ENCODE peak calls at places on chromosome 21, in nine cellular contexts. H is GM12865, Q is HFFc6, E is neural crest cell, I is ovary, X is cardiac fibroblast, D is HFF-Myc, J is body of pancreas, F is MCF 10A. Z is an unnamed sample.

GRCh38 chr21:42056996-42057689 is 14.0 kb upstream of the UMODL1 start:
- DNase-seq in E (no peak), X (peak), F (peak), H (no peak), J (peak), I (no peak), Q (no peak), D (no peak), Z (no peak)

GRCh38 chr21:36193200-36193599 is 36.6 kb downstream of the DOP1B start:
- DNase-seq in J (no peak), E (no peak), F (no peak), Q (peak), H (no peak), I (no peak), D (no peak), X (no peak), Z (no peak)

GRCh38 chr21:41861987-41862386 is 17.2 kb downstream of the PRDM15 start:
- DNase-seq in D (no peak), F (no peak), E (no peak), J (no peak), Q (no peak), I (no peak), H (peak), X (no peak), Z (no peak)

GRCh38 chr21:36700295-36700960 is 1.5 kb downstream of the SIM2 start:
- DNase-seq in J (no peak), F (no peak), X (no peak), I (no peak), D (no peak), H (no peak), Q (no peak), E (peak), Z (no peak)

GRCh38 chr21:15842565-15842880 is 112.7 kb downstream of the USP25 start:
- DNase-seq in H (no peak), Q (no peak), J (no peak), F (no peak), I (no peak), X (no peak), E (no peak), D (no peak), Z (no peak)

GRCh38 chr21:37620401-37620800 is 253.8 kb downstream of the DYRK1A start:
- DNase-seq in D (no peak), F (peak), I (no peak), J (no peak), E (no peak), X (peak), H (no peak), Q (no peak), Z (no peak)

GRCh38 chr21:26177741-26178452 is 7.3 kb upstream of the APP start:
- DNase-seq in D (no peak), X (no peak), J (no peak), Q (peak), E (no peak), I (no peak), H (peak), F (no peak), Z (no peak)

GRCh38 chr21:15164678-15165303 is 100.0 kb upstream of the NRIP1 start:
- DNase-seq in I (no peak), E (no peak), H (peak), J (no peak), D (no peak), Q (no peak), F (peak), X (no peak), Z (no peak)

GRCh38 chr21:26099610-26100219 is 70.9 kb downstream of the APP start:
- DNase-seq in E (no peak), I (no peak), Q (no peak), X (peak), D (no peak), J (no peak), F (peak), H (no peak), Z (no peak)

GRCh38 chr21:33993286-33994231 is 78.0 kb upstream of the ATP5PO start:
- DNase-seq in J (no peak), F (no peak), D (no peak), E (no peak), I (no peak), X (no peak), H (peak), Q (no peak), Z (no peak)

GRCh38 chr21:34635307-34635706 is 20.4 kb upstream of the RCAN1 start:
- DNase-seq in F (no peak), H (no peak), Q (no peak), D (no peak), I (no peak), J (no peak), E (no peak), X (no peak), Z (no peak)

GRCh38 chr21:31873696-31874599 is 1.1 kb downstream of the HUNK start:
- DNase-seq in I (peak), Q (no peak), F (no peak), H (peak), E (peak), X (peak), D (no peak), J (peak), Z (peak)
- TF ChIP-seq CTCF in I (no peak), Q (peak), F (peak), H (peak), E (peak), X (no peak), D (peak), J (peak), Z (peak)

GRCh38 chr21:18951291-18952038 is 547.9 kb upstream of the TMPRSS15 start:
- DNase-seq in Q (no peak), H (peak), E (peak), D (no peak), J (peak), F (peak), I (no peak), X (no peak), Z (no peak)
- TF ChIP-seq CTCF in Q (peak), H (no peak), E (peak), D (no peak), J (peak), F (peak), I (no peak), X (no peak), Z (peak)

GRCh38 chr21:45801129-45801735 is 157.7 kb downstream of the PCBP3 start:
- DNase-seq in F (no peak), I (no peak), D (no peak), Q (no peak), J (no peak), E (no peak), H (no peak), X (no peak), Z (no peak)

GRCh38 chr21:45801989-45802388 is 158.5 kb downstream of the PCBP3 start:
- DNase-seq in E (no peak), F (no peak), H (no peak), D (no peak), I (no peak), Q (no peak), J (no peak), X (no peak), Z (no peak)

GRCh38 chr21:45799765-45800338 is 156.3 kb downstream of the PCBP3 start:
- DNase-seq in E (no peak), D (no peak), Q (no peak), X (no peak), J (no peak), I (no peak), F (no peak), H (no peak), Z (no peak)

GRCh38 chr21:45802425-45802824 is 158.9 kb downstream of the PCBP3 start:
- DNase-seq in Q (no peak), H (no peak), F (no peak), J (no peak), X (no peak), D (no peak), E (no peak), I (no peak), Z (no peak)

GRCh38 chr21:45800339-45801080 is 157.0 kb downstream of the PCBP3 start:
- DNase-seq in D (no peak), E (no peak), I (no peak), F (no peak), Q (no peak), J (no peak), H (no peak), X (no peak), Z (no peak)
- TF ChIP-seq CTCF in D (no peak), E (no peak), I (no peak), F (no peak), Q (no peak), J (no peak), H (no peak), X (no peak), Z (no peak)

GRCh38 chr21:18387994-18388393 is 15.6 kb downstream of the TMPRSS15 start:
- DNase-seq in X (no peak), F (no peak), J (no peak), Q (no peak), D (no peak), H (no peak), I (no peak), E (no peak), Z (no peak)
- TF ChIP-seq CTCF in X (no peak), F (peak), J (no peak), Q (no peak), D (no peak), H (no peak), I (no peak), E (peak), Z (no peak)

GRCh38 chr21:32826317-32827167 is 55.0 kb upstream of the PAXBP1 start:
- DNase-seq in E (peak), X (peak), D (peak), J (peak), H (peak), F (peak), I (no peak), Q (peak), Z (no peak)
- TF ChIP-seq CTCF in E (peak), X (peak), D (peak), J (peak), H (peak), F (peak), I (peak), Q (peak), Z (peak)

GRCh38 chr21:28118570-28118969 is 874.1 kb downstream of the LTN1 start:
- DNase-seq in J (no peak), Q (no peak), I (no peak), X (no peak), D (no peak), E (no peak), H (no peak), F (no peak), Z (no peak)
- TF ChIP-seq CTCF in J (no peak), Q (no peak), I (no peak), X (no peak), D (no peak), E (no peak), H (no peak), F (no peak), Z (no peak)

Z was measured in mesothelial cell of epicardium.